ENCODE peak calls at places on chromosomes 6 and 20, in four cellular contexts. G is GM12878, I is SK-N-SH, V is K562. R is an unnamed sample.

GRCh38 chr6:106757722-106758467 is 128.5 kb downstream of the QRSL1 start:
- DNase-seq in V (no peak), G (no peak), I (no peak), R (no peak)

GRCh38 chr20:4195499-4195898 is 180.1 kb upstream of the RNF24 start:
- DNase-seq in I (peak; percentile 70), V (peak; percentile 36), G (no peak), R (peak; percentile 61)

GRCh38 chr6:128601060-128601459 is 80.7 kb upstream of the PTPRK start:
- DNase-seq in I (no peak), V (no peak), G (no peak), R (no peak)

GRCh38 chr6:159170999-159171712 is 2.0 kb downstream of the FNDC1 start:
- DNase-seq in G (no peak), V (no peak), I (no peak), R (no peak)

GRCh38 chr6:12037803-12038202 is 25.7 kb downstream of the HIVEP1 start:
- DNase-seq in I (no peak), G (no peak), V (no peak), R (no peak)

GRCh38 chr6:67952121-67952520 is 683.0 kb upstream of the ADGRB3 start:
- DNase-seq in V (no peak), I (no peak), G (no peak), R (no peak)

GRCh38 chr20:53847843-53848185 is 222.6 kb downstream of the BCAS1 start:
- DNase-seq in V (no peak), G (no peak), I (no peak), R (no peak)

GRCh38 chr6:30490031-30490876 is 945 bp downstream of the HLA-E start:
- DNase-seq in I (peak; percentile 71), G (peak; percentile 31), V (peak; percentile 92), R (no peak)

GRCh38 chr20:49318430-49319203 is 40.8 kb upstream of the ZNFX1 start:
- DNase-seq in I (peak; percentile 67), V (no peak), G (no peak), R (no peak)

GRCh38 chr20:51399138-51399890 is 143.2 kb downstream of the NFATC2 start:
- DNase-seq in V (no peak), G (no peak), I (no peak), R (no peak)

GRCh38 chr20:57620274-57620990 is at the start of gene ZBP1:
- DNase-seq in G (peak; percentile 73), I (no peak), V (no peak), R (no peak)

GRCh38 chr6:4664117-4664626 is 112.0 kb upstream of the CDYL start:
- DNase-seq in V (peak; percentile 41), G (no peak), I (no peak), R (no peak)

GRCh38 chr6:4892785-4893485 is 110.9 kb downstream of the RPP40 start:
- DNase-seq in G (no peak), V (no peak), I (no peak), R (no peak)

GRCh38 chr6:34145161-34146020 is 496 bp downstream of the GRM4 start:
- DNase-seq in G (no peak), V (peak; percentile 51), I (peak; percentile 78), R (no peak)

GRCh38 chr20:9476637-9477036 is 37.8 kb upstream of the LAMP5 start:
- DNase-seq in V (no peak), I (no peak), G (no peak), R (no peak)

GRCh38 chr20:35307666-35308653 is 15.7 kb upstream of the FAM83C start:
- DNase-seq in V (no peak), G (no peak), I (no peak), R (no peak)

GRCh38 chr20:35312348-35312747 is 20.1 kb upstream of the FAM83C start:
- DNase-seq in I (no peak), G (peak; percentile 7), V (no peak), R (peak; percentile 54)

GRCh38 chr20:35311822-35312221 is 19.6 kb upstream of the FAM83C start:
- DNase-seq in I (no peak), V (no peak), G (no peak), R (no peak)

GRCh38 chr20:35314460-35315198 is 22.4 kb upstream of the FAM83C start:
- DNase-seq in I (no peak), G (no peak), V (no peak), R (no peak)

GRCh38 chr20:35311409-35311808 is 19.2 kb upstream of the FAM83C start:
- DNase-seq in G (no peak), I (no peak), V (no peak), R (no peak)
- TF ChIP-seq FOXM1 in G (no peak), I (no peak), V (no peak), R (no peak)

GRCh38 chr6:105357147-105357546 is 45.7 kb downstream of the PREP start:
- DNase-seq in G (no peak), V (no peak), I (no peak), R (no peak)

GRCh38 chr6:105364243-105364642 is 38.6 kb downstream of the PREP start:
- DNase-seq in I (peak; percentile 22), V (no peak), G (no peak), R (no peak)

GRCh38 chr6:105363100-105363754 is 39.7 kb downstream of the PREP start:
- DNase-seq in V (no peak), I (peak; percentile 28), G (no peak), R (no peak)

GRCh38 chr6:105359419-105360366 is 43.2 kb downstream of the PREP start:
- DNase-seq in V (peak; percentile 54), G (no peak), I (no peak), R (no peak)
- H3K4me1 ChIP-seq in V (peaks cover 4% of the 10 kb centered on the region), G (no peaks in the 10 kb centered on the region), I (peaks cover 16% of the 10 kb centered on the region), R (no peaks in the 10 kb centered on the region)

DNA sequence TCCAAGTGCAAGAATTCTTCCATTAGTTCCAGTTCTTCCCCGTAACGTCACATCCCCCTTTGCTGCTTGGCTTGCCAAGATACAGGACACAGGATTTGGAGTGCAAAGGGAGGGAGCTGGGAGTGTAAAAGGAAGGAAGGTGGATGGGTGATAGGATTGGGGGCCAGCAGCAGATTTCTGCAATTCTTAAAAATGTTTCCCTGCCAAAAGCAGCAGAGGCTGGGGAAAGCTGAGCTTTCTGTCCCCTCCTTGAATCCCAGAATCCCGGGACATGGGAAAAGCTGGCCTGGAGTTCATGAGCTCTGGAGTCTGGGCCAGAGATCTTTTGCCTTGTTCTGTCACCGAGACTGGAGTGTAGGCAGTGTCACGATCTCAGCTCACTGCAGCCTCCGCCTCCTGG is 60.0 kb upstream of the EPB41L1 start:
- DNase-seq in I (peak; percentile 42), V (no peak), G (no peak), R (no peak)
- TF ChIP-seq FOXM1 in I (no peak), V (no peak), G (no peak), R (no peak)

GRCh38 chr6:125818659-125819297 is 28.0 kb downstream of the NCOA7 start:
- DNase-seq in G (no peak), I (no peak), V (no peak), R (no peak)

GRCh38 chr6:125812394-125813231 is 21.9 kb downstream of the NCOA7 start:
- DNase-seq in V (peak; percentile 67), G (no peak), I (no peak), R (no peak)

GRCh38 chr6:125816828-125817280 is 26.1 kb downstream of the NCOA7 start:
- DNase-seq in G (no peak), V (no peak), I (no peak), R (no peak)

GRCh38 chr6:125818225-125818657 is 27.5 kb downstream of the NCOA7 start:
- DNase-seq in I (no peak), G (no peak), V (no peak), R (no peak)

DNA sequence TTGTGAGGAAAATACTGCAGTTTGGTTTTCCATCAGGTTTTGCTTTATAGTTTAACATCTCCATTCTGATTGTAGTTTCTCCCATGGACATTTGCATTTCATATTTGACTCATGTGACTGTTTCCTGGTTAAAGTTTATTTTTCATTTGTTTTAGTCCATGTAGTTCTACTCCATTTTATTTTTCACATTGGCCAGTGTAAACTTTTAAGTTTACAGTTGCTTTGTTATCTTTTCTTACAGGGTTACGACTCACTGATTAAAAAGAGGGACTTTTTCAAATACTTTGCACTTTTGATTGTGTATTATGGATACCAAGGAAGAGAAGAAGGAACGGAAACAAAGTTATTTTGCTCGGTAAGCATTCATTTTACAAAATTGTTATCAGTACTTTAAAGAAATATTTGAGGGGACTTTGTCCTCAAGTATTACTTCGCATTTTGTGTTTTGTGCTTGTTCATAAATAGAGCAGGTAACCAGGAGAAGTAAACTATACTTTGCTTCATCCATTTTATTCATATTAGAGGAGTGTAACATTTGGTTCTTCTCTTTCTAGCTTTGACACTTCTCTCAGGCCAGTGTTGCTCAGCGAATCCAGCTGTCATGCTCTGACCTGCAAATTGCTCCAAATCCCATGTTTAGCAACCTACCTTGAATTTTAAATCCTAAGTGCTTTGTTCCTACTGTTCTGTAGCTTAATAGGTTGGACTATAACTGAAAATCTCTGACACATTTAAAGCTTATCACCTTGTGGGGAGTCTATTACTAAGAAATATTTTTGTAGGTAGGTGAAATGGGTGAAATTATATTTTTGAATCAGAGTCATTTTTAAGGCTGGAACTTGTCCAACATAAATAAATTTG is 24.5 kb downstream of the NCOA7 start:
- DNase-seq in G (no peak), V (no peak), I (no peak), R (no peak)
- H3K4me1 ChIP-seq in G (peaks cover 50% of the 10 kb centered on the region), V (peaks cover 47% of the 10 kb centered on the region), I (peaks cover 40% of the 10 kb centered on the region), R (peaks cover 44% of the 10 kb centered on the region)

GRCh38 chr6:36674942-36675341 is 3.6 kb upstream of the CDKN1A start:
- DNase-seq in I (no peak), V (no peak), G (no peak), R (no peak)
- TF ChIP-seq FOXM1 in I (no peak), V (no peak), G (no peak), R (no peak)

DNA sequence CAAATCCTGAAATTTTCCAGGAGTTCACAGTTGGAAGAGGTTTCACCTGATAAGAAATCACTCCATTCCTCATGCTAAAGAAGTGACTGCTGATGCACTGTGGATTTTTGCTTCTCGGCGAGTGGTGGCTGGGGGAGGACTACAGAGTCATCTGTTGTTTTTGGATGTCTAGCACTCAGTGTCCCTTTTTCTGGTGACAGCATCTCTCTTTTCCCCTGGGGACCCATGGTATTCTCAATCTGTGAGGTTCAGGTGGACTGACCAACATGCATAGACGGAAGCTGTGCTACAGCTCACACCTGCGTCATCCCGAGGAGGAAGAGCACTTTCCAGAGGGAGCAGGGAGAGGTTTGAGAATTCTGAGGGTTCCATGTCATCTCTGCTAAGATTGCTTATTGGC is 42.7 kb upstream of the ZNF831 start:
- DNase-seq in I (no peak), V (no peak), G (no peak), R (no peak)
- H3K4me1 ChIP-seq in I (no peaks in the 10 kb centered on the region), V (no peaks in the 10 kb centered on the region), G (peaks cover 14% of the 10 kb centered on the region), R (peaks cover 9% of the 10 kb centered on the region)